ENCODE peak calls at places on chromosomes 6 and 20, in seven cellular contexts. B, J, M, S, V, E and A are unnamed samples. For H3K4me1, the result is how much of the 10 kb centered on the place peaks cover.

GRCh38 chr20:46275091-46275490 is 33.2 kb downstream of the CDH22 start:
- DNase-seq in B (no peak), S (no peak), E (no peak), M (no peak), J (no peak), V (no peak), A (no peak)

GRCh38 chr6:169501128-169501527 is 200.7 kb downstream of the WDR27 start:
- DNase-seq in J (no peak), V (no peak), E (no peak), M (no peak), S (no peak), B (no peak), A (no peak)

GRCh38 chr6:3610206-3610605 is 141.3 kb downstream of the PXDC1 start:
- DNase-seq in M (no peak), E (peak), V (peak), S (peak), J (no peak), B (no peak), A (peak)

GRCh38 chr6:47672816-47673215 is 25.6 kb upstream of the ADGRF4 start:
- DNase-seq in V (peak), S (no peak), B (no peak), M (no peak), J (no peak), E (no peak), A (no peak)

GRCh38 chr6:136323431-136324112 is 33.9 kb upstream of the BCLAF1 start:
- DNase-seq in V (peak), B (no peak), M (no peak), E (no peak), S (no peak), J (no peak), A (peak)

GRCh38 chr6:5091210-5091609 is 6.1 kb downstream of the PPP1R3G start:
- DNase-seq in V (no peak), M (no peak), E (no peak), S (no peak), J (no peak), B (no peak), A (no peak)

GRCh38 chr6:163943647-163944395 is 529.3 kb downstream of the QKI start:
- DNase-seq in V (peak), B (peak), S (peak), M (no peak), J (no peak), E (peak), A (peak)

GRCh38 chr6:82178084-82178758 is 69.3 kb downstream of the IBTK start:
- DNase-seq in V (peak), B (no peak), E (peak), M (no peak), S (peak), J (no peak), A (no peak)

GRCh38 chr20:24778585-24779031 is 170.5 kb upstream of the CST7 start:
- DNase-seq in M (no peak), J (no peak), B (no peak), S (no peak), V (no peak), E (no peak), A (no peak)

GRCh38 chr6:4848382-4849068 is 72.3 kb downstream of the CDYL start:
- DNase-seq in S (no peak), M (no peak), V (peak), B (peak), E (peak), J (no peak), A (peak)

GRCh38 chr6:43147289-43147688 is 23.8 kb upstream of the SRF start:
- DNase-seq in J (no peak), B (no peak), M (no peak), S (no peak), V (no peak), E (no peak), A (no peak)

GRCh38 chr20:63789836-63790571 is 41.1 kb downstream of the ZBTB46 start:
- DNase-seq in J (no peak), B (no peak), S (no peak), E (no peak), M (no peak), V (no peak), A (no peak)

GRCh38 chr6:91081452-91082067 is 494.7 kb upstream of the MAP3K7 start:
- DNase-seq in J (peak), S (peak), V (peak), B (peak), E (peak), M (peak), A (peak)

GRCh38 chr6:89299451-89299850 is 15.6 kb downstream of the GABRR2 start:
- DNase-seq in J (no peak), M (no peak), E (peak), V (peak), S (peak), B (peak), A (no peak)

GRCh38 chr6:106847116-106847515 is 127.4 kb downstream of the CD24 start:
- DNase-seq in M (no peak), B (no peak), E (no peak), J (no peak), S (no peak), V (no peak), A (no peak)
- H3K4me2 ChIP-seq in M (no peak), B (no peak), E (no peak), J (no peak), S (no peak), V (no peak), A (no peak)

GRCh38 chr6:132499757-132500156 is 13.2 kb downstream of the STX7 start:
- DNase-seq in S (no peak), E (no peak), M (no peak), J (no peak), V (no peak), B (no peak), A (no peak)
- H3K27ac ChIP-seq in S (no peak), E (no peak), M (no peak), J (no peak), V (no peak), B (no peak), A (no peak)

GRCh38 chr6:142885182-142885867 is 59.7 kb downstream of the HIVEP2 start:
- DNase-seq in E (peak), V (peak), J (peak), S (peak), M (peak), B (peak), A (peak)
- H3K4me1 ChIP-seq in E (under half), V (under half), J (under half), S (under half), M (under half), B (under half), A (under half)

GRCh38 chr6:21808551-21809181 is 215.1 kb downstream of the SOX4 start:
- DNase-seq in B (no peak), M (no peak), V (peak), E (peak), S (no peak), J (no peak), A (peak)
- H3K4me2 ChIP-seq in B (no peak), M (peak), V (peak), E (peak), S (peak), J (no peak), A (peak)

DNA sequence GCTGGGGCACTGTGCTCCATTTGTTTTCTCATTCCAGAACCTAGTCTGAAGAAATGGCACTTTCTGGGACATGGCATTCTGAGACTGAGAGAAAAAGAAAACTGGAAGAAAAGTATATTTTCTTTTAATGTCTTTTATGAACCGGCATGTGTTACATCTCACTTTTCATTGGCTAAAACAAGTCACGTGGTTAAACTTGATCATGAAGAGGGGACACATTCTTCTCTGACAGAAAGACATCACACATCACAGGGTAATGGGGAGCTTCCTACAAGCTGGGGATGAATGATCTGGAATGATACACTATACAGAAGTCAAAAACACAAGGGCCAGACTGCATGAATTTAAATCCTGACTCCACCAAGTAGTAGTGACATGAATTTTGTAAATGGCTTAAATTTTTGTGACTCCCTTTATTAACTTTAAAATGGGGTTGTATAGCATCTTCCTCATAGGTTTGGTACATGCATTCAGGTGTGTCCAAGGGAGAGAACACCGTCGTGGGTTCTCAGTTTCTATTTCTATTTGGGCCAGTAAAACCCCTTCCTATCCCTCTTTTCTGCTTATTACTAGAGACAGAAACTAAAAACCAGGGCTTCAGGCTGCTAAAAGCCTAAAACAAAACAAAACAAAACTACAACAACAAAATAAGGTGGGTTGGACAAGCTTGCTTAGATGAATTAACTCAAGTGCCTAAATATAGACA is 61.7 kb upstream of the GFRAL start:
- DNase-seq in M (no peak), S (no peak), J (peak), V (no peak), B (no peak), E (no peak), A (no peak)
- H3K27ac ChIP-seq in M (no peak), S (no peak), J (peak), V (no peak), B (no peak), E (no peak), A (no peak)